ENCODE peak calls at places on chromosomes 11 and 22, in six cellular contexts. S, C, L, E, Y and R are unnamed samples.

GRCh38 chr22:50326225-50326958 is 420 bp downstream of the DENND6B start:
- DNase-seq in L (no peak), C (peak; percentile 24), Y (no peak), E (no peak), S (no peak), R (no peak)

GRCh38 chr11:7300281-7300680 is 48.6 kb downstream of the SYT9 start:
- DNase-seq in E (no peak), S (no peak), Y (no peak), L (no peak), C (no peak), R (no peak)

GRCh38 chr11:29564501-29564900 is 452.3 kb downstream of the KCNA4 start:
- DNase-seq in L (no peak), E (no peak), Y (no peak), C (no peak), S (no peak), R (no peak)

GRCh38 chr11:70434813-70435300 is 36.5 kb downstream of the CTTN start:
- DNase-seq in C (no peak), S (no peak), L (no peak), E (no peak), Y (no peak), R (no peak)

GRCh38 chr11:21474529-21474928 is 718.4 kb upstream of the ANO5 start:
- DNase-seq in E (no peak), C (no peak), L (no peak), Y (no peak), S (no peak), R (no peak)

GRCh38 chr11:9821008-9821752 is 157.3 kb downstream of the SWAP70 start:
- DNase-seq in S (no peak), C (no peak), E (no peak), Y (no peak), L (no peak), R (no peak)

GRCh38 chr11:47288066-47288465 is 18.1 kb downstream of the MADD start:
- DNase-seq in Y (no peak), C (no peak), E (no peak), S (no peak), L (no peak), R (no peak)

GRCh38 chr11:65555693-65556231 is 2.4 kb downstream of the LTBP3 start:
- DNase-seq in Y (peak; percentile 43), L (no peak), C (peak; percentile 85), S (peak; percentile 29), E (no peak), R (peak; percentile 87)

GRCh38 chr11:3014314-3014938 is 22.3 kb upstream of the NAP1L4 start:
- DNase-seq in C (no peak), L (no peak), E (no peak), S (no peak), Y (no peak), R (no peak)

GRCh38 chr22:43129426-43130425 is 13.5 kb downstream of the MCAT start:
- DNase-seq in L (no peak), Y (no peak), S (no peak), C (no peak), E (no peak), R (no peak)

GRCh38 chr11:21110378-21110777 is 441.0 kb downstream of the NELL1 start:
- DNase-seq in Y (no peak), C (no peak), L (no peak), E (no peak), S (no peak), R (no peak)

GRCh38 chr11:92269021-92269420 is 44.4 kb downstream of the FAT3 start:
- DNase-seq in S (peak; percentile 16), C (no peak), Y (no peak), L (no peak), E (no peak), R (no peak)

GRCh38 chr22:30857103-30857502 is 111.5 kb downstream of the MORC2 start:
- DNase-seq in Y (no peak), C (no peak), S (no peak), E (no peak), L (no peak), R (no peak)

GRCh38 chr22:43846966-43847365 is 15.3 kb downstream of the SULT4A1 start:
- DNase-seq in C (no peak), Y (no peak), E (peak; percentile 14), S (no peak), L (no peak), R (no peak)

GRCh38 chr11:6320411-6321207 is at the start of gene CAVIN3:
- DNase-seq in E (peak; percentile 67), Y (peak; percentile 79), L (peak; percentile 91), S (peak; percentile 36), C (peak; percentile 73), R (peak; percentile 92)

GRCh38 chr11:32893091-32893946 is 708 bp downstream of the QSER1 start:
- DNase-seq in S (no peak), E (peak; percentile 72), C (peak; percentile 46), Y (peak; percentile 67), L (peak; percentile 59), R (peak; percentile 75)

GRCh38 chr11:103108933-103109817 is at the start of gene DYNC2H1:
- DNase-seq in S (peak; percentile 86), C (peak; percentile 89), E (peak; percentile 89), Y (peak; percentile 90), L (peak; percentile 88), R (peak; percentile 88)

GRCh38 chr11:118206612-118207031 is 18.2 kb downstream of the JAML start:
- DNase-seq in L (no peak), C (no peak), Y (no peak), S (no peak), E (no peak), R (no peak)

GRCh38 chr11:1936072-1936780 is 10.9 kb upstream of the MRPL23 start:
- DNase-seq in E (no peak), L (peak; percentile 13), S (no peak), Y (no peak), C (peak; percentile 13), R (peak; percentile 16)

GRCh38 chr11:73012121-73012863 is 129.8 kb downstream of the FCHSD2 start:
- DNase-seq in C (no peak), S (no peak), Y (no peak), L (no peak), E (no peak), R (no peak)

GRCh38 chr11:26045082-26045481 is 286.8 kb upstream of the ANO3 start:
- DNase-seq in E (no peak), S (no peak), C (no peak), L (no peak), Y (no peak), R (no peak)

GRCh38 chr11:44389963-44390605 is 80.1 kb upstream of the ALX4 start:
- DNase-seq in C (no peak), E (no peak), L (no peak), S (no peak), Y (no peak), R (no peak)

GRCh38 chr11:20127671-20128527 is 32.4 kb downstream of the DBX1 start:
- DNase-seq in Y (peak; percentile 75), S (peak; percentile 48), E (peak; percentile 78), C (peak; percentile 78), L (peak; percentile 72), R (peak; percentile 73)

GRCh38 chr11:44652901-44653644 is 73.7 kb upstream of the TSPAN18 start:
- DNase-seq in S (no peak), Y (no peak), C (no peak), L (no peak), E (no peak), R (no peak)

GRCh38 chr11:114111369-114112042 is 52.0 kb downstream of the ZBTB16 start:
- DNase-seq in Y (no peak), C (no peak), S (no peak), L (no peak), E (no peak), R (no peak)

GRCh38 chr22:21965762-21966288 is 13.2 kb upstream of the PPM1F start:
- DNase-seq in Y (no peak), E (no peak), L (no peak), S (no peak), C (no peak), R (no peak)
- H3K27ac ChIP-seq in Y (no peak overlapping the region), E (no peak overlapping the region), L (no peak overlapping the region), S (no peak overlapping the region), C (no peak overlapping the region), R (no peak overlapping the region)

DNA sequence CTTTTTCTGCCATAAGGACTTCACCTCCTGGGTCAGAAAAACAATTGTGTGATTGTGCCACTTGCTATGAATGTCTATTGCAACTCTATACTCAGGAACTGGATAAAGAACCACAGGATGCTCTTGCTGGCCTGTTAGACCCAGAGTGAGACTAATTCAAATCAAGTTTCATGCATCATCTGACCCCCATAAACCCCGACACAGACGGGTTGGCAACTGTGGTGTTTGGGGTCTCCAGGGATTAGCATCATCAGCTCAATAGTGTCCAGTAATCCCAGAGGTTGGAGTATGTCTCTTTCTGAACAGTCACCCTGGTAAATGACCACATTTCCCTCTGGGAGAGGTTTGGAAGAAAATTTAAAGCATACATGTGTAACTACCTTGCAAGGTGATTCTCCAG is 1097.4 kb downstream of the TBC1D22A start:
- DNase-seq in S (no peak), C (no peak), E (no peak), Y (no peak), L (no peak), R (no peak)
- TF ChIP-seq CTCF in S (no peak), C (no peak), E (no peak), Y (no peak), L (no peak), R (no peak)

GRCh38 chr22:47396105-47396504 is 633.7 kb downstream of the TBC1D22A start:
- DNase-seq in L (no peak), E (peak; percentile 23), C (no peak), S (no peak), Y (no peak), R (no peak)
- H3K9me3 ChIP-seq in L (no peaks in the 10 kb centered on the region), E (no peaks in the 10 kb centered on the region), C (no peaks in the 10 kb centered on the region), S (peaks cover 29% of the 10 kb centered on the region), Y (no peaks in the 10 kb centered on the region), R (no peaks in the 10 kb centered on the region)

GRCh38 chr11:122690801-122691649 is 35.5 kb downstream of the UBASH3B start:
- DNase-seq in L (no peak), C (no peak), E (no peak), S (no peak), Y (peak; percentile 10), R (no peak)

GRCh38 chr11:122691751-122692150 is 36.2 kb downstream of the UBASH3B start:
- DNase-seq in C (no peak), L (no peak), Y (no peak), S (no peak), E (no peak), R (no peak)

GRCh38 chr11:122692444-122692843 is 36.9 kb downstream of the UBASH3B start:
- DNase-seq in S (no peak), E (no peak), C (no peak), Y (no peak), L (no peak), R (no peak)

GRCh38 chr11:122686106-122686505 is 30.6 kb downstream of the UBASH3B start:
- DNase-seq in L (no peak), S (no peak), E (no peak), Y (no peak), C (no peak), R (no peak)

DNA sequence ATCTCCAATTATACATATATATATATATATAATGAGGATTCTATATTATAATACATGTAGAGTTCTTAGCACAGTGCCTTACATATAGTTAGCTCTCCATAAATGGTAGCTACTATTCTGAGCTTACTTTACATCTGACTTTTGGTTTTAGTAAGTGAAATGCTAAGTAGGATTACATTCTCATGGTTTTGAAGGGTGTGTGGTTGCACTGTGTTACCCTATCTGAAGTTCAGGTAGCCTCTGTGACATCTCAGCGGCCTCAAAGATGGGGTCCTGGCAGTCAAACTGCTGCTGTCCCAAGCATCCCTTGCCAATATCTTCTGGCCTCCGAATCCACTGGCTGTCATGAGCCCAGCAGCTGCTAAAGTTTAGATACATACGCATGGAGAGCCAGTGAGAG is 34.8 kb downstream of the UBASH3B start:
- DNase-seq in Y (no peak), E (no peak), C (no peak), L (no peak), S (no peak), R (no peak)
- H3K27ac ChIP-seq in Y (no peak overlapping the region), E (peak overlapping the region; percentile 60), C (no peak overlapping the region), L (peak overlapping the region; percentile 67), S (peak overlapping the region; percentile 82), R (peak overlapping the region; percentile 24)